ENCODE peak calls at places on chromosomes 4 and X, in ten cellular contexts. One of them, this sample, is unnamed.
A peak's percentile ranks its signal among the peaks of the same experiment; 100 is the strongest.

GRCh38 chr4:144709159-144709558 is 63.2 kb downstream of the HHIP start:
- DNase-seq in left ventricle myocardium inferior: no peak
- DNase-seq in PC-3: peak; percentile 65
- DNase-seq in ascending aorta: no peak
- DNase-seq in AG04450: peak; percentile 64
- DNase-seq in BE2C: no peak
- DNase-seq in A549: no peak
- DNase-seq in Peyer's patch: no peak
- DNase-seq in NT2/D1: peak; percentile 20
- DNase-seq in adipocyte: no peak
- DNase-seq in this sample: no peak

GRCh38 chrX:154486396-154487207 is at the start of gene UBL4A:
- DNase-seq in left ventricle myocardium inferior: peak; percentile 64
- DNase-seq in PC-3: peak; percentile 79
- DNase-seq in ascending aorta: peak; percentile 79
- DNase-seq in AG04450: no peak
- DNase-seq in BE2C: peak; percentile 69
- DNase-seq in A549: peak; percentile 26
- DNase-seq in Peyer's patch: peak; percentile 80
- DNase-seq in NT2/D1: no peak
- DNase-seq in adipocyte: peak; percentile 65
- DNase-seq in this sample: peak; percentile 81

GRCh38 chr4:155935389-155935986 is 18.2 kb downstream of the CTSO start:
- DNase-seq in left ventricle myocardium inferior: no peak
- DNase-seq in PC-3: no peak
- DNase-seq in ascending aorta: no peak
- DNase-seq in AG04450: no peak
- DNase-seq in BE2C: no peak
- DNase-seq in A549: no peak
- DNase-seq in Peyer's patch: no peak
- DNase-seq in NT2/D1: no peak
- DNase-seq in adipocyte: no peak
- DNase-seq in this sample: no peak

GRCh38 chrX:37757082-37757481 is 22.8 kb upstream of the CYBB start:
- DNase-seq in left ventricle myocardium inferior: no peak
- DNase-seq in PC-3: no peak
- DNase-seq in ascending aorta: no peak
- DNase-seq in AG04450: no peak
- DNase-seq in BE2C: no peak
- DNase-seq in A549: no peak
- DNase-seq in Peyer's patch: no peak
- DNase-seq in NT2/D1: no peak
- DNase-seq in adipocyte: no peak
- DNase-seq in this sample: no peak

GRCh38 chrX:124435616-124436015 is 89.3 kb downstream of the SH2D1A start:
- DNase-seq in left ventricle myocardium inferior: no peak
- DNase-seq in PC-3: no peak
- DNase-seq in ascending aorta: no peak
- DNase-seq in AG04450: no peak
- DNase-seq in BE2C: no peak
- DNase-seq in A549: no peak
- DNase-seq in Peyer's patch: no peak
- DNase-seq in NT2/D1: no peak
- DNase-seq in adipocyte: no peak
- DNase-seq in this sample: no peak

GRCh38 chr4:184575306-184575705 is 73.9 kb downstream of the CASP3 start:
- DNase-seq in left ventricle myocardium inferior: no peak
- DNase-seq in PC-3: peak; percentile 16
- DNase-seq in ascending aorta: no peak
- DNase-seq in AG04450: no peak
- DNase-seq in BE2C: no peak
- DNase-seq in A549: no peak
- DNase-seq in Peyer's patch: no peak
- DNase-seq in NT2/D1: no peak
- DNase-seq in adipocyte: no peak
- DNase-seq in this sample: no peak

GRCh38 chr4:1278336-1278670 is 11.4 kb upstream of the MAEA start:
- DNase-seq in left ventricle myocardium inferior: no peak
- DNase-seq in PC-3: peak; percentile 76
- DNase-seq in ascending aorta: no peak
- DNase-seq in AG04450: no peak
- DNase-seq in BE2C: no peak
- DNase-seq in A549: peak; percentile 38
- DNase-seq in Peyer's patch: no peak
- DNase-seq in NT2/D1: no peak
- DNase-seq in adipocyte: no peak
- DNase-seq in this sample: no peak

GRCh38 chrX:115494133-115494532 is 66.8 kb upstream of the PLS3 start:
- DNase-seq in left ventricle myocardium inferior: no peak
- DNase-seq in PC-3: peak; percentile 41
- DNase-seq in ascending aorta: no peak
- DNase-seq in AG04450: no peak
- DNase-seq in BE2C: no peak
- DNase-seq in A549: no peak
- DNase-seq in Peyer's patch: no peak
- DNase-seq in NT2/D1: no peak
- DNase-seq in adipocyte: peak; percentile 40
- DNase-seq in this sample: no peak

GRCh38 chr4:39933689-39934590 is 43.8 kb downstream of the PDS5A start:
- DNase-seq in left ventricle myocardium inferior: no peak
- DNase-seq in PC-3: no peak
- DNase-seq in ascending aorta: no peak
- DNase-seq in AG04450: peak; percentile 15
- DNase-seq in BE2C: no peak
- DNase-seq in A549: no peak
- DNase-seq in Peyer's patch: no peak
- DNase-seq in NT2/D1: no peak
- DNase-seq in adipocyte: peak; percentile 51
- DNase-seq in this sample: no peak

GRCh38 chr4:141411936-141412335 is 191.2 kb downstream of the ZNF330 start:
- DNase-seq in left ventricle myocardium inferior: no peak
- DNase-seq in PC-3: no peak
- DNase-seq in ascending aorta: no peak
- DNase-seq in AG04450: no peak
- DNase-seq in BE2C: no peak
- DNase-seq in A549: no peak
- DNase-seq in Peyer's patch: no peak
- DNase-seq in NT2/D1: no peak
- DNase-seq in adipocyte: no peak
- DNase-seq in this sample: no peak

GRCh38 chrX:51024106-51024696 is 113.7 kb downstream of the BMP15 start:
- DNase-seq in left ventricle myocardium inferior: no peak
- DNase-seq in PC-3: no peak
- DNase-seq in ascending aorta: no peak
- DNase-seq in AG04450: no peak
- DNase-seq in BE2C: no peak
- DNase-seq in A549: no peak
- DNase-seq in Peyer's patch: no peak
- DNase-seq in NT2/D1: no peak
- DNase-seq in adipocyte: no peak
- DNase-seq in this sample: no peak

GRCh38 chr4:151236036-151236435 is 40.9 kb upstream of the PRSS48 start:
- DNase-seq in left ventricle myocardium inferior: no peak
- DNase-seq in PC-3: no peak
- DNase-seq in ascending aorta: no peak
- DNase-seq in AG04450: no peak
- DNase-seq in BE2C: no peak
- DNase-seq in A549: no peak
- DNase-seq in Peyer's patch: no peak
- DNase-seq in NT2/D1: no peak
- DNase-seq in adipocyte: no peak
- DNase-seq in this sample: no peak

GRCh38 chr4:54930226-54930625 is 195.2 kb downstream of the KDR start:
- DNase-seq in left ventricle myocardium inferior: no peak
- DNase-seq in PC-3: peak; percentile 19
- DNase-seq in ascending aorta: no peak
- DNase-seq in AG04450: no peak
- DNase-seq in BE2C: no peak
- DNase-seq in A549: no peak
- DNase-seq in Peyer's patch: no peak
- DNase-seq in NT2/D1: no peak
- DNase-seq in adipocyte: peak; percentile 27
- DNase-seq in this sample: no peak

GRCh38 chrX:141220342-141221008 is 21.8 kb downstream of the SPANXC start:
- DNase-seq in left ventricle myocardium inferior: no peak
- DNase-seq in PC-3: peak; percentile 92
- DNase-seq in ascending aorta: no peak
- DNase-seq in AG04450: peak; percentile 4
- DNase-seq in BE2C: no peak
- DNase-seq in A549: peak; percentile 36
- DNase-seq in Peyer's patch: no peak
- DNase-seq in NT2/D1: no peak
- DNase-seq in adipocyte: peak; percentile 72
- DNase-seq in this sample: no peak

GRCh38 chr4:113423631-113424030 is 337.9 kb downstream of the CAMK2D start:
- DNase-seq in left ventricle myocardium inferior: no peak
- DNase-seq in PC-3: no peak
- DNase-seq in ascending aorta: no peak
- DNase-seq in AG04450: no peak
- DNase-seq in BE2C: no peak
- DNase-seq in A549: no peak
- DNase-seq in Peyer's patch: no peak
- DNase-seq in NT2/D1: no peak
- DNase-seq in adipocyte: no peak
- DNase-seq in this sample: no peak

GRCh38 chr4:158315706-158316105 is 105.4 kb downstream of the TMEM144 start:
- DNase-seq in left ventricle myocardium inferior: no peak
- DNase-seq in PC-3: peak; percentile 45
- DNase-seq in ascending aorta: no peak
- DNase-seq in AG04450: peak; percentile 47
- DNase-seq in BE2C: no peak
- DNase-seq in A549: no peak
- DNase-seq in Peyer's patch: no peak
- DNase-seq in NT2/D1: no peak
- DNase-seq in adipocyte: peak; percentile 84
- DNase-seq in this sample: no peak

GRCh38 chr4:126742885-126743284 is 889.9 kb upstream of the INTU start:
- DNase-seq in left ventricle myocardium inferior: no peak
- DNase-seq in PC-3: no peak
- DNase-seq in ascending aorta: no peak
- DNase-seq in AG04450: no peak
- DNase-seq in BE2C: no peak
- DNase-seq in A549: no peak
- DNase-seq in Peyer's patch: no peak
- DNase-seq in NT2/D1: no peak
- DNase-seq in adipocyte: no peak
- DNase-seq in this sample: no peak

GRCh38 chr4:188434686-188435085 is 295.4 kb downstream of the TRIML1 start:
- DNase-seq in left ventricle myocardium inferior: no peak
- DNase-seq in PC-3: no peak
- DNase-seq in ascending aorta: no peak
- DNase-seq in AG04450: no peak
- DNase-seq in BE2C: no peak
- DNase-seq in A549: no peak
- DNase-seq in Peyer's patch: no peak
- DNase-seq in NT2/D1: no peak
- DNase-seq in adipocyte: no peak
- DNase-seq in this sample: no peak

DNA sequence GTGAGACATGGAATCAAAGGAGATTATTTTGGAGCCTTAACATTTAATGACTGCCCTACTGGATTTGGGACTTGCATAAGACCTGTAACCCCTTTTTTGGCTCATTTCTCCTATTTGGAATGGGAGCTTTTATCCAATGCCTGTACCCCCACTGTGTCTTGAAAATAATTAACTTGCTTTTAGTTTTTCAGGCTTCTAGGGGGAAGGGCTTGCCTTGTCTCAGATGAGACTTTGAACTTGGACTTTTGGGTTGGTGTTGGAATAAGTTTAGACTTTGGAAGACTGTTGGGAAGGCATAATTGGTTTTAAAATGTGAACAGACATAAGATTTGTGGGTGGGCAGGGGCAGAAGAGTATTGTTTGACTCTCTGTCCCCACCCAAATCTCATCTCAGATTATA is 189.1 kb upstream of the POU3F4 start:
- DNase-seq in left ventricle myocardium inferior: no peak
- DNase-seq in PC-3: no peak
- DNase-seq in ascending aorta: no peak
- DNase-seq in AG04450: no peak
- DNase-seq in BE2C: no peak
- DNase-seq in A549: no peak
- DNase-seq in Peyer's patch: no peak
- DNase-seq in NT2/D1: no peak
- DNase-seq in adipocyte: no peak
- DNase-seq in this sample: no peak
- H3K9me3 ChIP-seq in left ventricle myocardium inferior: no peaks in the 10 kb centered on the region
- H3K9me3 ChIP-seq in PC-3: no peaks in the 10 kb centered on the region
- H3K9me3 ChIP-seq in ascending aorta: no peaks in the 10 kb centered on the region
- H3K9me3 ChIP-seq in AG04450: no peaks in the 10 kb centered on the region
- H3K9me3 ChIP-seq in BE2C: no peaks in the 10 kb centered on the region
- H3K9me3 ChIP-seq in A549: no peaks in the 10 kb centered on the region
- H3K9me3 ChIP-seq in Peyer's patch: no peaks in the 10 kb centered on the region
- H3K9me3 ChIP-seq in NT2/D1: no peaks in the 10 kb centered on the region
- H3K9me3 ChIP-seq in adipocyte: peaks cover 7% of the 10 kb centered on the region
- H3K9me3 ChIP-seq in this sample: no peaks in the 10 kb centered on the region

GRCh38 chr4:95847908-95848468 is 8.1 kb downstream of the PDHA2 start:
- DNase-seq in left ventricle myocardium inferior: no peak
- DNase-seq in PC-3: no peak
- DNase-seq in ascending aorta: no peak
- DNase-seq in AG04450: no peak
- DNase-seq in BE2C: no peak
- DNase-seq in A549: no peak
- DNase-seq in Peyer's patch: no peak
- DNase-seq in NT2/D1: no peak
- DNase-seq in adipocyte: no peak
- DNase-seq in this sample: no peak
- H3K9me3 ChIP-seq in left ventricle myocardium inferior: no peaks in the 10 kb centered on the region
- H3K9me3 ChIP-seq in PC-3: no peaks in the 10 kb centered on the region
- H3K9me3 ChIP-seq in ascending aorta: no peaks in the 10 kb centered on the region
- H3K9me3 ChIP-seq in AG04450: no peaks in the 10 kb centered on the region
- H3K9me3 ChIP-seq in BE2C: no peaks in the 10 kb centered on the region
- H3K9me3 ChIP-seq in A549: no peaks in the 10 kb centered on the region
- H3K9me3 ChIP-seq in Peyer's patch: no peaks in the 10 kb centered on the region
- H3K9me3 ChIP-seq in NT2/D1: no peaks in the 10 kb centered on the region
- H3K9me3 ChIP-seq in adipocyte: no peaks in the 10 kb centered on the region
- H3K9me3 ChIP-seq in this sample: no peaks in the 10 kb centered on the region

GRCh38 chr4:33592701-33593100 is 2651.6 kb downstream of the ARAP2 start:
- DNase-seq in left ventricle myocardium inferior: no peak
- DNase-seq in PC-3: no peak
- DNase-seq in ascending aorta: no peak
- DNase-seq in AG04450: no peak
- DNase-seq in BE2C: no peak
- DNase-seq in A549: no peak
- DNase-seq in Peyer's patch: no peak
- DNase-seq in NT2/D1: no peak
- DNase-seq in adipocyte: no peak
- DNase-seq in this sample: no peak
- H3K9me3 ChIP-seq in left ventricle myocardium inferior: peaks cover 59% of the 10 kb centered on the region
- H3K9me3 ChIP-seq in PC-3: no peaks in the 10 kb centered on the region
- H3K9me3 ChIP-seq in ascending aorta: peaks cover 27% of the 10 kb centered on the region
- H3K9me3 ChIP-seq in AG04450: no peaks in the 10 kb centered on the region
- H3K9me3 ChIP-seq in BE2C: peaks cover 2% of the 10 kb centered on the region
- H3K9me3 ChIP-seq in A549: no peaks in the 10 kb centered on the region
- H3K9me3 ChIP-seq in Peyer's patch: no peaks in the 10 kb centered on the region
- H3K9me3 ChIP-seq in NT2/D1: peaks cover 30% of the 10 kb centered on the region
- H3K9me3 ChIP-seq in adipocyte: peaks cover 43% of the 10 kb centered on the region
- H3K9me3 ChIP-seq in this sample: peaks cover 79% of the 10 kb centered on the region

DNA sequence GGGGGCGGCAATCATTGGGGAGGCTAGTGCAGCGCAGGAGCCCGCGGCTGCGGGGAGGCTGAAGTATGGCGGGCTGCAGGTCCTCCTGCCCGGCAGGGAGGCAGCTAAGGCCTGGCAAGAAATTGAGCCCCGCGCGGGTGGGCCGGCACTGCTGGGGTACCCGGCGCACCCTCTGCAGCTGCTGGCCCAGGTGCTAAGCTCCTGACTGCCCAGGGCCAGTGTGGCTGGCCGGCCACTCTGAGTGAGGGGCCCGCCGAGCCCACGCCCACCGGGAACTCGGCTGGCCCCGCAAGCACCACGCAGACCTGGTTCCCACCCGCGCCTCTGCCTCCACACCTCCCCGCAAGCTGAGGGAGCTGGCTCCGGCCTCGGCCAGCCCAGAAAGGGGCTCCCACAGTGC is 94.9 kb downstream of the SLC39A8 start:
- DNase-seq in left ventricle myocardium inferior: no peak
- DNase-seq in PC-3: no peak
- DNase-seq in ascending aorta: no peak
- DNase-seq in AG04450: no peak
- DNase-seq in BE2C: no peak
- DNase-seq in A549: no peak
- DNase-seq in Peyer's patch: no peak
- DNase-seq in NT2/D1: no peak
- DNase-seq in adipocyte: no peak
- DNase-seq in this sample: peak; percentile 36
- H3K9me3 ChIP-seq in left ventricle myocardium inferior: no peaks in the 10 kb centered on the region
- H3K9me3 ChIP-seq in PC-3: no peaks in the 10 kb centered on the region
- H3K9me3 ChIP-seq in ascending aorta: no peaks in the 10 kb centered on the region
- H3K9me3 ChIP-seq in AG04450: peaks cover 3% of the 10 kb centered on the region
- H3K9me3 ChIP-seq in BE2C: no peaks in the 10 kb centered on the region
- H3K9me3 ChIP-seq in A549: no peaks in the 10 kb centered on the region
- H3K9me3 ChIP-seq in Peyer's patch: no peaks in the 10 kb centered on the region
- H3K9me3 ChIP-seq in NT2/D1: no peaks in the 10 kb centered on the region
- H3K9me3 ChIP-seq in adipocyte: no peaks in the 10 kb centered on the region
- H3K9me3 ChIP-seq in this sample: no peaks in the 10 kb centered on the region